ENCODE peak calls at places on chromosomes 6 and 20, in ten cellular contexts. D, V, E, M, B, N, W, A, R and Z are unnamed samples.

GRCh38 chr6:150008588-150008987 is 16.7 kb downstream of the RAET1L start:
- DNase-seq in V (no peak), E (no peak), A (no peak), R (no peak), N (no peak), M (no peak), B (no peak), W (no peak), D (no peak), Z (no peak)

GRCh38 chr6:15905488-15906392 is 223.1 kb upstream of the MYLIP start:
- DNase-seq in R (no peak), V (no peak), E (no peak), D (no peak), A (no peak), B (no peak), N (no peak), W (no peak), M (no peak), Z (no peak)

GRCh38 chr6:126753616-126754015 is 364.9 kb upstream of the RSPO3 start:
- DNase-seq in B (no peak), N (no peak), R (no peak), M (no peak), E (no peak), V (no peak), W (no peak), D (no peak), A (no peak), Z (no peak)

GRCh38 chr6:57013501-57013900 is 33.0 kb upstream of the KIAA1586 start:
- DNase-seq in E (no peak), N (no peak), M (peak), B (peak), A (no peak), V (no peak), D (no peak), W (no peak), R (peak), Z (no peak)

GRCh38 chr20:64063389-64064144 is 569 bp downstream of the TCEA2 start:
- DNase-seq in W (peak), D (no peak), R (no peak), M (no peak), V (no peak), A (no peak), B (no peak), E (peak), N (no peak), Z (peak)

GRCh38 chr20:21053002-21053762 is 53.0 kb downstream of the LINC00237 start:
- DNase-seq in R (no peak), V (no peak), N (no peak), A (no peak), E (no peak), W (no peak), B (no peak), D (no peak), M (no peak), Z (no peak)

GRCh38 chr6:107061125-107062020 is 33.4 kb downstream of the MTRES1 start:
- DNase-seq in B (no peak), D (no peak), N (no peak), W (no peak), E (no peak), V (no peak), R (no peak), A (no peak), M (no peak), Z (no peak)

GRCh38 chr6:158033077-158033750 is 51.6 kb downstream of the SYNJ2 start:
- DNase-seq in M (no peak), A (no peak), B (no peak), V (no peak), R (no peak), N (no peak), D (no peak), W (peak), E (no peak), Z (no peak)

GRCh38 chr20:56788041-56788670 is 159.1 kb downstream of the TFAP2C start:
- DNase-seq in V (no peak), E (no peak), A (no peak), D (peak), R (peak), M (peak), B (peak), W (peak), N (no peak), Z (no peak)

GRCh38 chr20:5719861-5720401 is 30.3 kb upstream of the SHLD1 start:
- DNase-seq in D (no peak), N (no peak), W (peak), R (no peak), B (peak), M (no peak), A (no peak), E (no peak), V (no peak), Z (no peak)

GRCh38 chr6:167130008-167130677 is 7.2 kb downstream of the CCR6 start:
- DNase-seq in V (no peak), B (no peak), E (no peak), W (no peak), A (no peak), N (no peak), R (no peak), M (no peak), D (no peak), Z (no peak)

GRCh38 chr20:38932457-38933120 is 6.4 kb downstream of the FAM83D start:
- DNase-seq in V (no peak), R (peak), M (peak), A (no peak), B (no peak), D (no peak), N (no peak), E (no peak), W (no peak), Z (no peak)

GRCh38 chr6:113616875-113617274 is 240.3 kb upstream of the MARCKS start:
- DNase-seq in M (no peak), A (no peak), N (no peak), B (no peak), D (no peak), V (no peak), W (no peak), R (no peak), E (no peak), Z (no peak)

GRCh38 chr6:71238351-71238750 is 50.3 kb upstream of the OGFRL1 start:
- DNase-seq in R (peak), A (no peak), B (no peak), E (no peak), W (no peak), D (no peak), N (no peak), M (peak), V (no peak), Z (no peak)

GRCh38 chr20:48157970-48158369 is 372.7 kb upstream of the SULF2 start:
- DNase-seq in R (no peak), B (no peak), D (no peak), W (no peak), M (no peak), A (no peak), N (no peak), E (peak), V (peak), Z (peak)

GRCh38 chr6:129592516-129593232 is 117.3 kb downstream of the ARHGAP18 start:
- DNase-seq in D (no peak), V (no peak), W (no peak), A (no peak), R (no peak), B (peak), E (no peak), N (no peak), M (no peak), Z (no peak)

GRCh38 chr20:51938557-51939324 is 136.4 kb upstream of the SALL4 start:
- DNase-seq in V (no peak), N (no peak), R (peak), W (no peak), E (no peak), B (no peak), A (no peak), M (no peak), D (no peak), Z (no peak)

GRCh38 chr20:3165473-3166337 is 6.0 kb upstream of the FASTKD5 start:
- DNase-seq in M (no peak), A (peak), W (peak), B (no peak), R (peak), V (peak), E (peak), D (no peak), N (no peak), Z (no peak)

GRCh38 chr6:24448396-24448795 is 41.0 kb downstream of the GPLD1 start:
- DNase-seq in D (no peak), R (no peak), N (no peak), V (no peak), B (no peak), W (no peak), E (no peak), M (no peak), A (no peak), Z (no peak)

GRCh38 chr6:169263836-169264608 is 10.4 kb upstream of the THBS2 start:
- DNase-seq in R (peak), W (peak), A (peak), D (no peak), B (no peak), M (no peak), N (no peak), V (peak), E (no peak), Z (no peak)

GRCh38 chr6:8539446-8539845 is 104.1 kb upstream of the SLC35B3 start:
- DNase-seq in V (no peak), E (no peak), M (no peak), R (peak), W (no peak), B (no peak), A (no peak), D (no peak), N (no peak), Z (no peak)

GRCh38 chr20:18738055-18738454 is 75.5 kb upstream of the SCP2D1 start:
- DNase-seq in A (no peak), M (no peak), R (peak), W (no peak), D (no peak), N (no peak), B (peak), E (no peak), V (no peak), Z (no peak)

GRCh38 chr6:31525553-31525931 is 3.2 kb upstream of the MCCD1 start:
- DNase-seq in N (no peak), B (no peak), M (no peak), V (no peak), A (no peak), W (no peak), D (no peak), R (no peak), E (no peak), Z (no peak)

GRCh38 chr20:10550204-10551118 is 115.4 kb downstream of the SLX4IP start:
- DNase-seq in B (no peak), W (no peak), R (no peak), N (no peak), A (no peak), E (no peak), V (no peak), D (no peak), M (no peak), Z (no peak)

DNA sequence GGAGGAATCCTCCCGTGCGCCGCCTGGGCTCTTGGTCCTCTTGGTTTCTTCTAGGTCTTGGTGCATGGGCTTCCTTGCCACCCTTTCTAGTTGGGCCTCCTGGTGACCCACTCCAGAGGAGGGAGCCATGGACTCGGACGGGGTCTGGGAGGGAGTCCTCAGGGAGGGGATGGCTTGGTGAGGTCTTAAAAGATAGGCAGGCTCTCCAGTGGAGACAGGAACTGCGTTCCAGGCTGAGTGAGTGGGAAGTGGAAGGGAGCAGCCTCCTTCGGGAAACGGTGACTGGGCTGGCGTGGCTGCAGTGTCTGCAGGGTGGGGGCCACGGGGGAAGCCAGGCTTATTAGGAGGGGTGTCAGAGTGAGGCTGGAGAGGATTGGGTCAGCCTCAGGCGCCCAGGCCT is 152.8 kb downstream of the GRM4 start:
- DNase-seq in A (no peak), W (no peak), D (no peak), M (no peak), B (no peak), N (no peak), V (no peak), R (no peak), E (no peak), Z (no peak)
- H3K27ac ChIP-seq in A (no peak), W (no peak), D (no peak), M (no peak), B (no peak), N (no peak), V (no peak), R (no peak), E (no peak), Z (no peak)

GRCh38 chr6:124928831-124929230 is 33.4 kb upstream of the RNF217 start:
- DNase-seq in N (no peak), D (no peak), M (no peak), W (no peak), R (no peak), A (no peak), B (peak), V (no peak), E (no peak), Z (no peak)
- H3K27ac ChIP-seq in N (no peak), D (no peak), M (no peak), W (no peak), R (no peak), A (no peak), B (peak), V (no peak), E (no peak), Z (no peak)

GRCh38 chr20:33042983-33043730 is 10.5 kb upstream of the BPIFB3 start:
- DNase-seq in V (no peak), E (no peak), D (no peak), A (no peak), W (no peak), B (no peak), M (no peak), N (no peak), R (no peak), Z (no peak)
- H3K27ac ChIP-seq in V (no peak), E (no peak), D (no peak), A (no peak), W (no peak), B (no peak), M (no peak), N (no peak), R (no peak), Z (no peak)

GRCh38 chr20:62741191-62741676 is 32.6 kb downstream of the NTSR1 start:
- DNase-seq in N (no peak), V (peak), A (peak), D (no peak), R (no peak), B (no peak), E (no peak), W (no peak), M (no peak), Z (no peak)
- H3K27ac ChIP-seq in N (no peak), V (peak), A (no peak), D (peak), R (peak), B (no peak), E (no peak), W (no peak), M (peak), Z (no peak)

DNA sequence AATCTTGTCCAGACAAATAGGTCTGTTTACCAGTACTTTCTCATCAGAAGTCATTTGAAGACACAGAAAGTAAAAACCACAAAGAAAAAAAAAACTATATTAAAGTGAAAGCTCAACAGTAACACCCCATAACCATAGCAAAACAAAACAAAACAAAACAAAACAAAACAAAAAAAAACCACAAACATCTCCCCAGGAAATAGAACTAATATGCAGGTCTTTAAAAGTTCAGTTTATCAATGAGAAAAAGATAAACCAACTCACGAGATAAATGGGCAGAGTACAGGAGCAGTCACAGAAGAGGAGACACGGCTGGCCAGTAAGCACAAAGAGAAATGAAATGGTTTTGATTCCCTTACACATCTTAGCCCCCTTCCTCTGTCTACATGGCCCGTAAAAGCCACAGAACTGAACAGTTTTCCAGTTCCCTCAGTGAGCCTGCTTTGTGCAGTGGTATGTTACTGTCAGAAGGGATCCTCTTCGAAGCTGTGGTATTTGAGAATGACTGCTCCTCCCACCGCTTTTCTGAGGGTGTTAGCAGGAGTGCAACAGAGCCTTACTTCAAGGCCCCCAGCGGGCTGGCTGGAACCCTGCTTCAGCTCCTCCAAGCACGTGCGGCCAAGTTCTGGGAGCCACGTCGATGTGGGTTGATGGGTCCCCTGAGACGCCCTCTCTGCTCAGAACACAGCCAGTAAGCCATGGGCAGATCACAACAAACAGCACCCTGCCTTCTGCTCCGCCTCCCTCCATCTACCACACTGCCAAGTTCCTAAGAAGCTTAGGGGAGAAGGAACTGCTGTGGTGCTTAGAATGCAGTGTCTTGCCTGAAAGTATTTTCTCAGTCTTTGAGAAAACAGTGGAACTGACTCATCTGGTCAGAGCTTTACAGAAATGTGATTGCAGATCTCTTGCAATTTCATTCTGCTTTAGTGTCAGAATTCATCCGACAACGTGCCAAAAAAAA is 14.0 kb downstream of the UST start:
- DNase-seq in D (peak), W (peak), N (peak), V (no peak), A (peak), M (peak), R (peak), B (peak), E (peak), Z (peak)
- H3K27ac ChIP-seq in D (peak), W (peak), N (no peak), V (peak), A (peak), M (peak), R (peak), B (peak), E (peak), Z (peak)